ENCODE peak calls at places on chromosome 18, in eight cellular contexts. P is mammary epithelial cell, L is K562, W is PC-3, A is H1, Y is fibroblast of lung, N is PC-9, R is MM.1S. J is an unnamed sample.
A peak's percentile ranks its signal among the peaks of the same experiment; 100 is the strongest.

GRCh38 chr18:48952287-48953095 is 1.7 kb upstream of the SMAD7 start:
- DNase-seq in W (peak; percentile 39), A (no peak), P (peak; percentile 78), Y (peak; percentile 92), L (peak; percentile 52), N (peak; percentile 74), R (peak; percentile 78), J (peak; percentile 97)

GRCh38 chr18:74060511-74061028 is 87.1 kb downstream of the FBXO15 start:
- DNase-seq in L (no peak), Y (no peak), W (no peak), P (no peak), N (no peak), A (no peak), R (no peak), J (no peak)

GRCh38 chr18:48940854-48941531 is 9.8 kb downstream of the SMAD7 start:
- DNase-seq in A (no peak), P (no peak), L (no peak), N (no peak), Y (no peak), W (no peak), R (peak; percentile 93), J (peak; percentile 68)

GRCh38 chr18:74459877-74460276 is 2.8 kb upstream of the DIPK1C start:
- DNase-seq in Y (no peak), P (no peak), W (no peak), L (peak; percentile 30), N (no peak), A (no peak), R (no peak), J (no peak)

GRCh38 chr18:845152-845819 is 33.2 kb upstream of the YES1 start:
- DNase-seq in Y (peak; percentile 83), A (no peak), P (no peak), W (peak; percentile 94), R (no peak), N (no peak), L (no peak), J (peak; percentile 87)

GRCh38 chr18:56086176-56086575 is 498.2 kb upstream of the TCF4 start:
- DNase-seq in W (no peak), A (no peak), L (no peak), P (no peak), N (no peak), Y (peak; percentile 69), R (no peak), J (no peak)

GRCh38 chr18:44568343-44568742 is 112.3 kb upstream of the SETBP1 start:
- DNase-seq in L (no peak), R (no peak), A (no peak), Y (no peak), N (no peak), P (peak; percentile 86), W (no peak), J (no peak)

GRCh38 chr18:62710417-62710816 is 4.9 kb upstream of the PHLPP1 start:
- DNase-seq in L (no peak), Y (peak; percentile 49), R (no peak), A (no peak), N (no peak), P (peak; percentile 22), W (peak; percentile 43), J (peak; percentile 89)

GRCh38 chr18:28127763-28128737 is 48.9 kb downstream of the CDH2 start:
- DNase-seq in R (no peak), A (no peak), P (no peak), L (no peak), Y (peak; percentile 59), N (no peak), W (peak; percentile 72), J (no peak)

GRCh38 chr18:79934311-79935097 is 16.9 kb downstream of the SLC66A2 start:
- DNase-seq in W (peak; percentile 13), R (no peak), N (no peak), L (no peak), P (no peak), A (no peak), Y (no peak), J (no peak)

GRCh38 chr18:59915606-59916005 is 15.8 kb downstream of the PMAIP1 start:
- DNase-seq in R (no peak), A (no peak), W (peak; percentile 69), L (no peak), N (no peak), P (peak; percentile 66), Y (peak; percentile 46), J (no peak)

GRCh38 chr18:78980777-78981651 is 1.4 kb downstream of the SALL3 start:
- DNase-seq in A (no peak), R (no peak), N (no peak), W (no peak), P (no peak), Y (peak; percentile 50), L (no peak), J (peak; percentile 86)

GRCh38 chr18:80006726-80007125 is 18.4 kb upstream of the TXNL4A start:
- DNase-seq in R (no peak), Y (no peak), N (no peak), W (no peak), A (no peak), L (no peak), P (no peak), J (no peak)

GRCh38 chr18:22342625-22343024 is 75.1 kb downstream of the CTAGE1 start:
- DNase-seq in R (no peak), Y (peak; percentile 97), A (no peak), W (peak; percentile 93), P (peak; percentile 93), L (peak; percentile 24), N (peak; percentile 72), J (peak; percentile 66)

GRCh38 chr18:484749-485464 is 15.6 kb downstream of the COLEC12 start:
- DNase-seq in Y (no peak), L (no peak), R (no peak), N (no peak), A (no peak), W (no peak), P (no peak), J (no peak)

GRCh38 chr18:45571714-45572113 is 43.6 kb upstream of the SLC14A2 start:
- DNase-seq in Y (no peak), P (no peak), A (no peak), L (peak; percentile 13), R (no peak), N (no peak), W (no peak), J (no peak)

GRCh38 chr18:22368066-22368465 is 49.6 kb downstream of the CTAGE1 start:
- DNase-seq in P (no peak), W (no peak), L (no peak), Y (no peak), N (no peak), R (no peak), A (no peak), J (no peak)

GRCh38 chr18:50104421-50104820 is 90.5 kb downstream of the MYO5B start:
- DNase-seq in N (no peak), L (no peak), A (no peak), W (peak; percentile 64), Y (no peak), R (no peak), P (peak; percentile 68), J (no peak)

GRCh38 chr18:3511980-3512379 is 62.0 kb downstream of the TGIF1 start:
- DNase-seq in A (no peak), L (no peak), Y (peak; percentile 78), R (no peak), P (peak; percentile 91), N (peak; percentile 51), W (peak; percentile 82), J (peak; percentile 80)

GRCh38 chr18:3514312-3515216 is 64.6 kb downstream of the TGIF1 start:
- DNase-seq in A (no peak), P (peak; percentile 40), L (no peak), Y (peak; percentile 49), R (no peak), W (peak; percentile 82), N (no peak), J (no peak)

GRCh38 chr18:3510024-3510423 is 60.1 kb downstream of the TGIF1 start:
- DNase-seq in N (no peak), L (no peak), R (no peak), W (no peak), A (no peak), Y (no peak), P (no peak), J (no peak)

GRCh38 chr18:3510896-3511295 is 60.9 kb downstream of the TGIF1 start:
- DNase-seq in Y (no peak), N (no peak), A (no peak), P (no peak), L (no peak), W (no peak), R (no peak), J (no peak)

GRCh38 chr18:3513481-3513880 is 63.5 kb downstream of the TGIF1 start:
- DNase-seq in W (no peak), P (no peak), N (no peak), R (no peak), L (no peak), Y (no peak), A (no peak), J (no peak)
- H3K4me3 ChIP-seq in W (no peak overlapping the region), P (no peak overlapping the region), N (no peak overlapping the region), R (no peak overlapping the region), L (no peak overlapping the region), Y (no peak overlapping the region), A (no peak overlapping the region), J (no peak overlapping the region)

GRCh38 chr18:38651736-38652135 is 1086.1 kb upstream of the CELF4 start:
- DNase-seq in Y (no peak), P (no peak), L (no peak), N (no peak), W (no peak), R (no peak), A (no peak), J (no peak)
- H3K27me3 ChIP-seq in Y (no peaks in the 10 kb centered on the region), P (peaks cover 2% of the 10 kb centered on the region), L (no peaks in the 10 kb centered on the region), N (no peaks in the 10 kb centered on the region), W (no peaks in the 10 kb centered on the region), R (no peaks in the 10 kb centered on the region), A (no peaks in the 10 kb centered on the region), J (no peaks in the 10 kb centered on the region)

DNA sequence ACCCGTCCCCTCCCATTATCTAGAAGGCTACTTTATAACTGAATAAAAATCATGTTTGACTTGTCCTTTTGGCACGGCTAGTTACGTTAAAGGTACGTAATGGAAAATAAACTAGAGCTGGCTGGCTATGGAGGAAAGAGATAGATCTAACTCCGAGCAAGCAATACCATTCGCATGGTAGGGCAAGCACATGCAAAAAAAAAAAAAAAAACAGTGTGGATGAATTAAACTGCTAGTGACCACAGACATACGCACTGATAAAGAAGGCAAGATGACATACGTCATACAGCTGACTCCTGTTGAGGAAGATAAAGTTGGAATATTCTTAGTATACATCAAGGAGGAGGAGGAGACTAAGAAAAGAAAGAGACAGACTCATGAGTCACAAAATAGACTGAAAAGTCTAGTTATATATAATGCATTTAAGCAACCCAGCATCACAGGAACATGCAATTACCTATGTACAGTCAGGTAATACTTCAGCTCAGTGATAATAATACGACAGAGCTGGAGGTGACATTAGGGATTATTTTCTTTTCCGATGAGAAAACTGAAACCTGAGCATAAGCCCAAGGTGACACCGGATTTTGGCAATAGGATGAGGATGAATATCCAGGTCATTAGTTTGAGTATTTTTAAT is 37.9 kb upstream of the NARS1 start:
- DNase-seq in L (peak; percentile 52), Y (peak; percentile 27), N (no peak), P (no peak), R (no peak), A (no peak), W (no peak), J (no peak)
- H4K20me1 ChIP-seq in L (no peaks in the 10 kb centered on the region), Y (no peaks in the 10 kb centered on the region), N (no peaks in the 10 kb centered on the region), P (no peaks in the 10 kb centered on the region), R (no peaks in the 10 kb centered on the region), A (no peaks in the 10 kb centered on the region), W (no peaks in the 10 kb centered on the region), J (no peaks in the 10 kb centered on the region)

DNA sequence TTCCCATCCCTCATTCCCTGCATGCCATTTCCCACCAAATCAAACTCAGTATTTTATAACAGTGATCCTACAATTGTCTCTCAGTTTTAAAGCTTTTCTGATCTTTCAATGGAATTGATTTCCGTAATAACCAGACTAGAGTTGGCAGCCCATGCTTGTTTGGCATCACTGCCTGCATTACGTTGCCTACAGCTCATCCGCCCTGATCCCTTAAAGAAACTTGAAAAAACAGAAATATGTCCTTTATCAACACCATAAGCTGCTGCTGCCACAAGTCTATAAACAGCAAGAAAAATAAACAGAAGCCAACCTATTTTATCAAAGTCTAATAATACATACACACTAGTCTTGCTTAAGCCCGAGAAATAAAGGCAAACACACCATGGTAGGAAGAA is 331.0 kb downstream of the METTL4 start:
- DNase-seq in P (no peak), L (no peak), A (no peak), N (no peak), Y (peak; percentile 53), R (no peak), W (no peak), J (peak; percentile 70)
- H3K4me3 ChIP-seq in P (no peak overlapping the region), L (no peak overlapping the region), A (no peak overlapping the region), N (no peak overlapping the region), Y (no peak overlapping the region), R (no peak overlapping the region), W (no peak overlapping the region), J (no peak overlapping the region)

J was measured in osteoblast.